ENCODE peak calls at places on chromosome 1, in eight cellular contexts. B is Peyer's patch, N is adrenal gland, Q is sigmoid colon, I is esophagus squamous epithelium, A is heart left ventricle, Z is tibial nerve, C is stomach. K is an unnamed sample.

GRCh38 chr1:93313026-93313425 is 32.7 kb upstream of the DR1 start:
- DNase-seq in B (no peak), N (no peak), Q (no peak), I (no peak), A (no peak), Z (no peak), C (no peak), K (no peak)

GRCh38 chr1:228264100-228264816 is 56.4 kb downstream of the OBSCN start:
- DNase-seq in B (no peak), N (no peak), Q (peak), I (no peak), A (no peak), Z (no peak), C (no peak), K (no peak)

GRCh38 chr1:228809621-228810313 is 74.5 kb downstream of the RHOU start:
- DNase-seq in B (peak), N (no peak), Q (no peak), I (no peak), A (no peak), Z (no peak), C (no peak), K (no peak)

GRCh38 chr1:32702599-32703478 is at the start of gene SYNC:
- DNase-seq in B (peak), N (peak), Q (peak), I (no peak), A (peak), Z (peak), C (peak), K (no peak)

GRCh38 chr1:191160837-191161236 is 683.2 kb upstream of the BRINP3 start:
- DNase-seq in B (no peak), N (no peak), Q (no peak), I (no peak), A (no peak), Z (no peak), C (no peak), K (no peak)

GRCh38 chr1:15272009-15272781 is 25.2 kb downstream of the FHAD1 start:
- DNase-seq in B (peak), N (peak), Q (peak), I (no peak), A (peak), Z (no peak), C (peak), K (peak)

GRCh38 chr1:26537951-26538352 is 8.4 kb downstream of the RPS6KA1 start:
- DNase-seq in B (peak), N (no peak), Q (no peak), I (no peak), A (no peak), Z (no peak), C (no peak), K (peak)

GRCh38 chr1:206040328-206040727 is 12.6 kb upstream of the RHEX start:
- DNase-seq in B (no peak), N (no peak), Q (no peak), I (no peak), A (no peak), Z (no peak), C (no peak), K (no peak)

GRCh38 chr1:31878018-31878417 is 60.1 kb downstream of the PTP4A2 start:
- DNase-seq in B (no peak), N (no peak), Q (no peak), I (no peak), A (peak), Z (no peak), C (no peak), K (no peak)

GRCh38 chr1:117342397-117342796 is 24.9 kb upstream of the MAN1A2 start:
- DNase-seq in B (no peak), N (no peak), Q (no peak), I (no peak), A (no peak), Z (no peak), C (no peak), K (no peak)

GRCh38 chr1:188652678-188653077 is 1823.9 kb downstream of the PLA2G4A start:
- DNase-seq in B (no peak), N (no peak), Q (no peak), I (no peak), A (no peak), Z (no peak), C (no peak), K (no peak)

GRCh38 chr1:34987018-34987417 is 1.9 kb upstream of the TMEM35B start:
- DNase-seq in B (no peak), N (no peak), Q (no peak), I (no peak), A (no peak), Z (no peak), C (no peak), K (no peak)

GRCh38 chr1:43009274-43009673 is 50.6 kb upstream of the SLC2A1 start:
- DNase-seq in B (no peak), N (no peak), Q (no peak), I (no peak), A (no peak), Z (no peak), C (no peak), K (no peak)

GRCh38 chr1:159088050-159088449 is 11.5 kb upstream of the AIM2 start:
- DNase-seq in B (no peak), N (no peak), Q (no peak), I (no peak), A (no peak), Z (no peak), C (no peak), K (no peak)

GRCh38 chr1:149885364-149886111 is 13.8 kb upstream of the BOLA1 start:
- DNase-seq in B (peak), N (peak), Q (peak), I (peak), A (peak), Z (peak), C (peak), K (peak)

GRCh38 chr1:16348414-16349182 is 3.7 kb downstream of the FBXO42 start:
- DNase-seq in B (no peak), N (no peak), Q (no peak), I (no peak), A (no peak), Z (no peak), C (no peak), K (no peak)

GRCh38 chr1:235883261-235883927 is 16.7 kb upstream of the LYST start:
- DNase-seq in B (peak), N (peak), Q (peak), I (peak), A (peak), Z (peak), C (peak), K (peak)

GRCh38 chr1:207938016-207938415 is 27.1 kb upstream of the CD34 start:
- DNase-seq in B (no peak), N (no peak), Q (no peak), I (no peak), A (no peak), Z (no peak), C (peak), K (no peak)

GRCh38 chr1:63321788-63322247 is 549 bp upstream of the FOXD3 start:
- DNase-seq in B (no peak), N (no peak), Q (no peak), I (no peak), A (no peak), Z (no peak), C (no peak), K (no peak)

GRCh38 chr1:208538078-208538477 is 293.9 kb upstream of the PLXNA2 start:
- DNase-seq in B (no peak), N (no peak), Q (no peak), I (no peak), A (no peak), Z (no peak), C (no peak), K (no peak)

GRCh38 chr1:231626951-231627614 is 493 bp downstream of the DISC1 start:
- DNase-seq in B (peak), N (peak), Q (peak), I (no peak), A (peak), Z (peak), C (peak), K (peak)

GRCh38 chr1:162204129-162204882 is 134.8 kb downstream of the NOS1AP start:
- DNase-seq in B (no peak), N (no peak), Q (no peak), I (no peak), A (no peak), Z (no peak), C (no peak), K (no peak)

GRCh38 chr1:198628064-198628455 is 10.8 kb upstream of the PTPRC start:
- DNase-seq in B (no peak), N (no peak), Q (no peak), I (no peak), A (no peak), Z (no peak), C (no peak), K (no peak)

GRCh38 chr1:228084325-228084724 is 1.8 kb downstream of the ARF1 start:
- DNase-seq in B (no peak), N (no peak), Q (no peak), I (no peak), A (peak), Z (no peak), C (no peak), K (no peak)

GRCh38 chr1:228664399-228664914 is 70.8 kb upstream of the RHOU start:
- DNase-seq in B (peak), N (peak), Q (peak), I (no peak), A (peak), Z (peak), C (peak), K (peak)

GRCh38 chr1:241990040-241990439 is 8.9 kb downstream of the MAP1LC3C start:
- DNase-seq in B (peak), N (peak), Q (peak), I (no peak), A (peak), Z (peak), C (peak), K (peak)

GRCh38 chr1:30081379-30082102 is 641.8 kb downstream of the MATN1 start:
- DNase-seq in B (no peak), N (no peak), Q (no peak), I (no peak), A (no peak), Z (no peak), C (no peak), K (no peak)

GRCh38 chr1:231376101-231376500 is 38.0 kb downstream of the SPRTN start:
- DNase-seq in B (no peak), N (no peak), Q (no peak), I (no peak), A (no peak), Z (no peak), C (no peak), K (no peak)

GRCh38 chr1:6041432-6042062 is 4.1 kb upstream of the KCNAB2 start:
- DNase-seq in B (peak), N (no peak), Q (no peak), I (no peak), A (no peak), Z (no peak), C (peak), K (no peak)

GRCh38 chr1:218347316-218347712 is 2.2 kb downstream of the TGFB2 start:
- DNase-seq in B (no peak), N (no peak), Q (peak), I (no peak), A (no peak), Z (no peak), C (no peak), K (peak)

GRCh38 chr1:2133879-2134215 is 60.7 kb downstream of the FAAP20 start:
- DNase-seq in B (no peak), N (no peak), Q (no peak), I (no peak), A (no peak), Z (no peak), C (no peak), K (no peak)

GRCh38 chr1:2134232-2134603 is 60.4 kb downstream of the FAAP20 start:
- DNase-seq in B (no peak), N (no peak), Q (no peak), I (no peak), A (no peak), Z (no peak), C (no peak), K (no peak)

GRCh38 chr1:2132222-2133038 is 62.1 kb downstream of the FAAP20 start:
- DNase-seq in B (no peak), N (no peak), Q (peak), I (no peak), A (peak), Z (no peak), C (no peak), K (peak)

GRCh38 chr1:2134604-2135307 is 59.8 kb downstream of the FAAP20 start:
- DNase-seq in B (peak), N (no peak), Q (no peak), I (no peak), A (no peak), Z (no peak), C (no peak), K (no peak)

DNA sequence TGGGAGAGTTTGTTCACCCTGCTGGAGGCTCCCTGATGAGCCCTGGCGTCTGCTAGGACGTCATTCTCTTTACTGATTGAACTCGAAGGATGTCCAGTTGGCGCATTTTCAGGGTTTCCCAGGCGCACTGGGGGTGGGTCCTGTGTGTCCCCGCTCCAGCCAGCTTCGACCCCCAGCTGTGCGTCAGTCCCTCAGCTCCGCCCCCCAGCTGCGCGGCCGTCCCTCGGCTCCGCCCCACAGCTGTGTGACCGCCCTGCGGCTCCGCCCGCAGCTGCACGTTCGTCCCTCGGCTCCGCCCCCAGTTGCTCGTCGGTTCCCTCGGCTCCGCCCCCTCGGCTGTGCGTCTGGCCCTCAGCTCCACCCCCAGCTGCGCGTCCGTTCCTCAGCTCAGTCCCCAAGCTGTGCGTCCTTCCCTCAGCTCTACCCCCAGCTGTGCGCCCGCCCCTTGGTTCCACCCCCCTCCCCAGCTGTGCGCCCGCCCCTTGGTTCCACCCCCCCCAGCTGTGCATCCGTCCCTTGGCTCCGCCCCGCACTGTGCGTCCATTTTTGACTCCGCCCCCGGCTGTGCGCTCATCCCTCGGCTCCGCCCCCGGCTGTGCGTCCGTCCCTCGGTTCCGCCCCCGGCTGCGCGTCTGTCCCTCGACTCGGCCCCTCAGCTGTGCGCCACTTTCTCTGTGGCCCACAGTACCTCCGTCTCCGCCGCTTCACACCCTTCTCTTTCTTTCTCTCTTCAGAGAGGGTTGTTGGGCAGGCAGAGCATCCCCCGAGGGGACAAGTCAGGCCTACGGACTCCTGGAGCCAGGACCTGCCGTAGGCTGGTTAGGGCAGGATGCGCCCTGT is 61.3 kb downstream of the FAAP20 start:
- DNase-seq in B (peak), N (peak), Q (peak), I (peak), A (peak), Z (peak), C (peak), K (peak)
- TF ChIP-seq POLR2A in B (peak), N (no peak), Q (peak), I (no peak), A (no peak), Z (peak), C (no peak), K (peak)

DNA sequence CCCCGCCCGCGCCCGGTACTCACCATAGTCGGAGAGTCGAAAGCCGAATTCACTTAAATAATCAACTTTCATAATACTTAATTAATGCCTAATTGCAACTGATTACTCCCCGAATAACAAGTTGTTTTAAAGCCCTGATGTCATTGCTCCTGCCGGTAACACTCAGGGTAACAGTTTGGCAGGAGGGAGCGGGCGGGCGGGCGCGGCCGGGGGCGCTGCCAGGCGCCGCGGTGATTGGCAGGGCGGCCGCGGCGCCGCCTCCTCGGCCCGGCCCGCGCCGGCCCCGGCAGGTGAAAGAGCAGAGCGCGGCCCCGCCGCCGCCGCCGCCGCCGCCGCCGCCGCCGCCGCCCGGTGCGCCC is 102.2 kb downstream of the CASZ1 start:
- DNase-seq in B (no peak), N (no peak), Q (no peak), I (no peak), A (no peak), Z (no peak), C (no peak), K (no peak)
- H3K27ac ChIP-seq in B (peak), N (peak), Q (peak), I (peak), A (peak), Z (peak), C (peak), K (peak)

GRCh38 chr1:214823311-214824117 is 220.5 kb downstream of the CENPF start:
- DNase-seq in B (no peak), N (no peak), Q (no peak), I (no peak), A (no peak), Z (no peak), C (no peak), K (no peak)
- TF ChIP-seq CTCF in B (no peak), N (no peak), Q (no peak), I (no peak), A (no peak), Z (no peak), C (no peak), K (no peak)

GRCh38 chr1:23403038-23403336 is 21.6 kb downstream of the TCEA3 start:
- DNase-seq in B (no peak), N (no peak), Q (no peak), I (no peak), A (peak), Z (no peak), C (peak), K (peak)

GRCh38 chr1:23405946-23406345 is 18.6 kb downstream of the TCEA3 start:
- DNase-seq in B (no peak), N (no peak), Q (no peak), I (no peak), A (no peak), Z (no peak), C (no peak), K (no peak)

GRCh38 chr1:23403355-23403734 is 21.2 kb downstream of the TCEA3 start:
- DNase-seq in B (no peak), N (no peak), Q (no peak), I (no peak), A (no peak), Z (no peak), C (no peak), K (no peak)

GRCh38 chr1:23402286-23403037 is 22.1 kb downstream of the TCEA3 start:
- DNase-seq in B (no peak), N (no peak), Q (no peak), I (no peak), A (no peak), Z (no peak), C (no peak), K (no peak)

GRCh38 chr1:23403735-23404486 is 20.6 kb downstream of the TCEA3 start:
- DNase-seq in B (peak), N (peak), Q (peak), I (no peak), A (peak), Z (peak), C (peak), K (peak)
- TF ChIP-seq POLR2A in B (no peak), N (no peak), Q (no peak), I (no peak), A (no peak), Z (no peak), C (no peak), K (peak)

GRCh38 chr1:84839544-84839943 is 53.5 kb downstream of the LPAR3 start:
- DNase-seq in B (no peak), N (no peak), Q (no peak), I (no peak), A (no peak), Z (no peak), C (no peak), K (no peak)

GRCh38 chr1:84840346-84840745 is 52.7 kb downstream of the LPAR3 start:
- DNase-seq in B (no peak), N (no peak), Q (no peak), I (no peak), A (no peak), Z (no peak), C (no peak), K (no peak)

GRCh38 chr1:84844094-84844493 is 48.9 kb downstream of the LPAR3 start:
- DNase-seq in B (no peak), N (no peak), Q (no peak), I (no peak), A (no peak), Z (no peak), C (no peak), K (no peak)

GRCh38 chr1:84842748-84843231 is 50.2 kb downstream of the LPAR3 start:
- DNase-seq in B (no peak), N (no peak), Q (no peak), I (no peak), A (no peak), Z (no peak), C (no peak), K (no peak)

DNA sequence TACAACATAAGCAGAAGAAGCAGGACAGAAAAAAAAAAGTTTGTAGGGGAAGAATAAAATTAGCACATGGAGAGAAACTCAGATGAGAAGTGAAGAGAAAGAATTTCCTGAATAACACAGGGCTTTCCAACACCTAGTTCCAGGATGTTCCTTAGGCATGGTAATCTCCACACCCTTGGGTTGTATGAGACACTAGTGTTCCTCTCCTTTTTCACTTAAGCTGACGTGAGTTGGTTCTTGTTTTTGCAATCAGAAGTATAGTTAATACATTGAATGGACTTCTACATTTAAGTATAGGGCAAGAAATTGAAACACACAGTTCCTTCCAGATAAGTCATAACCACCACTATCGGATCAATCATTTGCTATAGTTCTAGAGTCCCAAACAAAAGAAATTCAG is 51.0 kb downstream of the LPAR3 start:
- DNase-seq in B (no peak), N (no peak), Q (no peak), I (no peak), A (no peak), Z (no peak), C (no peak), K (no peak)
- H3K27ac ChIP-seq in B (no peak), N (no peak), Q (no peak), I (peak), A (no peak), Z (no peak), C (no peak), K (no peak)

DNA sequence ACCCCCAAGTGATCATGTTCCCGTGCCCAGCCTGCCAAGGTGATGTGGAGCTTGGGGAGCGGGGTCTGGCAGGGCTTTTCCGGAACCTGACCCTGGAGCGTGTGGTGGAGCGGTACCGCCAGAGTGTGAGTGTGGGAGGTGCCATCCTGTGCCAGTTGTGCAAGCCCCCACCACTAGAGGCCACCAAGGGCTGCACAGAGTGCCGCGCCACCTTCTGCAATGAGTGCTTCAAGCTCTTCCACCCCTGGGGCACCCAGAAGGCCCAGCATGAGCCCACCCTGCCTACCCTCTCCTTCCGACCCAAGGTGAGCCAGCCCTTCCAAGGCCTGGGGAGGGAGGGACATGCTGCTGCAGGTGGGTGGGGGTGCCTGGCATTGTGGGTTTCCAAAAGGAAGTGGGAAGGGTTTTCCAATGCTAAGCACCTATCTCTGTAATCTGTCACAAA is 2.3 kb downstream of the TRIM46 start:
- DNase-seq in B (peak), N (peak), Q (peak), I (no peak), A (no peak), Z (no peak), C (peak), K (peak)
- TF ChIP-seq CTCF in B (no peak), N (no peak), Q (no peak), I (no peak), A (no peak), Z (no peak), C (no peak), K (no peak)

GRCh38 chr1:58781541-58782307 is 2.1 kb downstream of the JUN start:
- DNase-seq in B (peak), N (peak), Q (peak), I (no peak), A (peak), Z (peak), C (peak), K (peak)
- TF ChIP-seq POLR2A in B (no peak), N (peak), Q (peak), I (no peak), A (peak), Z (no peak), C (no peak), K (peak)

K was measured in body of pancreas.